ENCODE peak calls at places on chromosomes 6 and 20, in seven cellular contexts. L is GM12878, H is HepG2, U is SK-N-SH, W is K562, R is GM12892, X is H1. Y is an unnamed sample.
A peak's percentile ranks its signal among the peaks of the same experiment; 100 is the strongest.

GRCh38 chr6:169171010-169171409 is 82.6 kb downstream of the THBS2 start:
- DNase-seq in L (no peak), X (no peak), R (no peak), W (no peak), H (no peak), U (no peak), Y (no peak)

GRCh38 chr6:7115452-7116223 is 7.9 kb downstream of the RREB1 start:
- DNase-seq in H (no peak), W (no peak), L (no peak), R (no peak), X (no peak), U (no peak), Y (no peak)

GRCh38 chr6:97423190-97423589 is 140.2 kb upstream of the MMS22L start:
- DNase-seq in W (no peak), X (no peak), L (no peak), U (no peak), R (no peak), H (no peak), Y (no peak)

GRCh38 chr20:22796465-22797077 is 212.2 kb upstream of the FOXA2 start:
- DNase-seq in W (no peak), X (no peak), U (no peak), H (no peak), L (no peak), R (no peak), Y (no peak)

GRCh38 chr6:35757461-35758123 is 18.8 kb upstream of the CLPSL2 start:
- DNase-seq in L (no peak), U (no peak), W (peak; percentile 57), R (no peak), X (no peak), H (peak; percentile 75), Y (peak; percentile 49)

GRCh38 chr6:159701413-159701999 is 8.5 kb upstream of the SOD2 start:
- DNase-seq in X (no peak), L (no peak), U (no peak), H (peak; percentile 43), R (no peak), W (no peak), Y (no peak)

GRCh38 chr6:143283887-143284640 is 166.4 kb downstream of the ADAT2 start:
- DNase-seq in L (no peak), R (no peak), W (no peak), H (no peak), X (no peak), U (peak; percentile 15), Y (no peak)

GRCh38 chr6:102114402-102114801 is 720.9 kb downstream of the GRIK2 start:
- DNase-seq in U (no peak), W (no peak), H (peak; percentile 20), L (no peak), R (no peak), X (no peak), Y (peak; percentile 1)

GRCh38 chr6:125807293-125807692 is 16.5 kb downstream of the NCOA7 start:
- DNase-seq in R (no peak), U (no peak), W (no peak), H (no peak), L (no peak), X (no peak), Y (no peak)

GRCh38 chr20:41510847-41511453 is 107.2 kb downstream of the CHD6 start:
- DNase-seq in U (no peak), R (no peak), H (no peak), W (no peak), X (no peak), L (no peak), Y (no peak)

GRCh38 chr6:29845405-29846006 is 17.9 kb downstream of the HLA-G start:
- DNase-seq in X (no peak), W (no peak), U (no peak), R (no peak), L (peak; percentile 8), H (peak; percentile 45), Y (no peak)

GRCh38 chr6:33431880-33432541 is 12.1 kb downstream of the SYNGAP1 start:
- DNase-seq in W (no peak), U (peak; percentile 16), L (no peak), X (no peak), H (no peak), R (no peak), Y (no peak)

GRCh38 chr20:9838378-9839295 is at the start of gene PAK5:
- DNase-seq in R (no peak), W (no peak), U (peak; percentile 94), X (peak; percentile 85), H (peak; percentile 53), L (no peak), Y (no peak)

GRCh38 chr6:36629792-36630191 is 35.6 kb downstream of the SRSF3 start:
- DNase-seq in H (no peak), X (no peak), W (no peak), R (no peak), U (no peak), L (no peak), Y (no peak)

GRCh38 chr6:102660288-102660687 is 1266.8 kb downstream of the GRIK2 start:
- DNase-seq in X (no peak), H (no peak), R (no peak), L (no peak), W (no peak), U (no peak), Y (no peak)

GRCh38 chr20:16205505-16205904 is 367.7 kb downstream of the KIF16B start:
- DNase-seq in L (no peak), R (no peak), H (no peak), X (no peak), W (no peak), U (no peak), Y (no peak)

DNA sequence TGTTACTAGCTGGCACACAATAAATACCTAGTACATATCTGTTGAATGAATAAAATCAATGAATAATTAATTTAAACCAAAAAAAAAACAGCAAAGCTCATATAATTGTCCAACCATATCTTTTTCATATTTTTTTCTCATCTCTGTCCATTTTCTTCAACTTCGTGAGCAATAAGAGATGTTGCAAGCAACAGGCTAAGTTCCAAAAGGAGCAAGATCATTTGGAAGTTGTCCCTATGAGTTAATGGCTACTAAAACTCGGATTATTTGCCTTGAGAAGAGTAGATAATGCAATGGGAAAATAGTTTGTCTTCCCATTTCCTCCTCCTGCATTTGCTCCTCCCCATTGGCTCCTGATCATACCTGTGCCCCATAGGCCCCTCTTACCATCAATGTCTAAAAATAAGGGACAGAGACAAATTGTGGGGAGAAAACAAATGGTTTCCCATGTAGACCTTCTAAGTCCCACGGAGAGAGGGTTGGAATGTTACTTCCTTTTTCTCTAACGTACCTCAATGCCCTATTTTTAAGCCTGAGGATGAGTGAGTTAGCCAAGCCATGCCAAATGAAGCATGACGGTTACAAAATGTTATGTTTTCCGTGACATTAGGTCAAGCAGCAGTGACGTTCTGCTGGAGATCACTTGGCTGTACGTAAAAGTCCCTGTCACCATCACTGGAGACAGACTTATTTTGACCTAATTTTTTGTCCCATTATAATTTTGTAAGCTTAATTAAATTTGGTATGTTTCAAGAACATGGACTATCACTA is 217.3 kb upstream of the PREP start:
- DNase-seq in R (no peak), W (no peak), U (no peak), H (no peak), X (no peak), L (no peak), Y (no peak)
- TF ChIP-seq TAF1 in R (no peak), W (no peak), U (no peak), H (no peak), X (no peak), L (no peak), Y (no peak)

GRCh38 chr6:123393333-123393732 is 243.4 kb downstream of the TRDN start:
- DNase-seq in U (no peak), W (no peak), H (peak; percentile 6), X (no peak), L (no peak), R (no peak), Y (no peak)
- TF ChIP-seq TAF1 in U (no peak), W (no peak), H (no peak), X (no peak), L (no peak), R (no peak), Y (no peak)

GRCh38 chr20:53947501-53948195 is 122.7 kb downstream of the BCAS1 start:
- DNase-seq in L (no peak), H (no peak), X (no peak), U (no peak), W (no peak), R (no peak), Y (no peak)

GRCh38 chr20:53950031-53950430 is 120.4 kb downstream of the BCAS1 start:
- DNase-seq in W (no peak), H (no peak), X (no peak), L (no peak), U (no peak), R (no peak), Y (no peak)

GRCh38 chr20:53950578-53950977 is 119.8 kb downstream of the BCAS1 start:
- DNase-seq in R (no peak), H (no peak), X (no peak), L (no peak), W (no peak), U (no peak), Y (no peak)

GRCh38 chr20:53949319-53949839 is 121.0 kb downstream of the BCAS1 start:
- DNase-seq in W (no peak), L (no peak), X (no peak), U (no peak), H (no peak), R (no peak), Y (no peak)

DNA sequence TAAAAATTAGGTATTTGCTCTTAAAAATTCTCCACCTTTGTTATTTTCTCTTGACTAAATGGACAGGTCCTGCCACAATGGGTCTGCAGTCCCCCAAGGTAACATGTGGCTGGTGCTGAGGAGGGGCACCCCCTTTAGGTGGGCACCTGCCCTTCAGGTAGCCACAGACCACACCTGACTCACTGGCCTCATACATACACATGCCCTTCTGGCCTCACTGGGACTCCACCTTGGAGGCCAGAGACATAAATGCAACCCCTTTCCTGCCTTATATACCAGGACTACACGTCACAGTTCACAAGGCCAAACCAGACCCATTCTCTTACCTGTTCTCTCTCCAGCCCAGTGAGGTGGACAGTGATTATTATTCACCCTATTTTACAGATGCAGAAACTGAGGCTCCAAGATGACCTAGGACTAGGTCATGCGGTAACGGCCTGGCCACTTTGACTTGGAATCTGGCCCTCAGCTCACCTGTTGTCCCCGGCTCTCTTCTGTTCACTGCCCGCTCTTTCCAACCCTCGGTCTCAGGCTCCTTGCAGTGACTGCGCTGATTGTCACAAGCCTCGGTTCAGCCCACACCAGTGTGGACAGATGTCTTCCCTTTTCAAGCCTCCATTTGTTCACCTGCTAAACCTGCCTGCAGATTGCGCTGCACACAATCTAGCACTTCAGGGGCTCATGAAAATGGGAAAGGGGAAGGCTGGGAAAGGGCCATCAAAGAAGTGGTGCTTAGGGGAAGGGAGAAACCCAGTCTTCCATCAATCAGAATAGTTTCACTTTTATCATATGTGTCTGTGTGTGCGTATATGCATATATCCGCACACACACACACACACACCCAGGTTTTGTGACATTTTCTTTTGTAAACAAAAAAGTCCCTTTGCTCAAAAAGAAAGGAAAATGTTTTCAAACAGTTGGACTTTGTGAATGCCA is 121.7 kb downstream of the BCAS1 start:
- DNase-seq in L (no peak), R (no peak), U (no peak), H (no peak), W (no peak), X (no peak), Y (no peak)
- TF ChIP-seq TAF1 in L (no peak), R (no peak), U (no peak), H (no peak), W (no peak), X (no peak), Y (no peak)

DNA sequence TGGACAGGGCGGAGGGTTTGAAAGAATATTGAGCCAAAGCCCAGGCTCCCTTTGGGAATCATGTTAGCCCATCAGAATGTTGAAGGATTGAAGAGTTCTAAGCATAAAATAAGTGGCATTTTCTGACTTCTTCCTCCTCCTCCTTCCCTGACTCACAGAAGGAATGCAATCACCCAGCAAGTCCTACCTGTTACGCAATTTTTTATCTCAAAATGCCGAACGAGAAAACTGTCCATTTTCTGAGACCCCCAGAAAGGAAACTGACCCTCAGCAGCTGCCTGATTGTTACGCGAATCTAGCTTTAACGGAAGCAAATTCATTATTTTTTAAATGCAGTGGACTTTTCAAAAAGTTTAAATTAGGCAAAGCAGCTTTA is 4.7 kb upstream of the DNAJC5 start:
- DNase-seq in W (no peak), L (no peak), R (no peak), U (no peak), X (no peak), H (no peak), Y (no peak)
- TF ChIP-seq TAF1 in W (no peak), L (no peak), R (no peak), U (no peak), X (no peak), H (no peak), Y (no peak)